ENCODE peak calls at places on chromosomes 7 and 10, in five cellular contexts. H is HEK293T; Y is head of caudate nucleus; M is effector CD4-positive, alpha-beta T cell; A is upper lobe of left lung. K is an unnamed sample.

GRCh38 chr7:148078126-148078525 is 512.4 kb upstream of the C7orf33 start:
- DNase-seq in H (no peak), Y (no peak), M (no peak), A (no peak), K (no peak)

GRCh38 chr10:44968887-44969400 is 9.3 kb downstream of the RASSF4 start:
- DNase-seq in H (no peak), Y (no peak), M (no peak), A (no peak), K (no peak)

GRCh38 chr7:3552499-3552898 is 251.4 kb downstream of the SDK1 start:
- DNase-seq in H (no peak), Y (no peak), M (no peak), A (no peak), K (no peak)

GRCh38 chr7:50207682-50208255 is 96.7 kb upstream of the IKZF1 start:
- DNase-seq in H (no peak), Y (no peak), M (no peak), A (peak; percentile 73), K (no peak)

GRCh38 chr7:158881731-158882130 is 25.4 kb downstream of the DYNC2I1 start:
- DNase-seq in H (no peak), Y (no peak), M (no peak), A (no peak), K (no peak)

GRCh38 chr7:46360255-46360654 is 439.2 kb upstream of the IGFBP3 start:
- DNase-seq in H (no peak), Y (no peak), M (no peak), A (no peak), K (no peak)

GRCh38 chr7:66554326-66554725 is 74.4 kb upstream of the KCTD7 start:
- DNase-seq in H (no peak), Y (no peak), M (no peak), A (no peak), K (no peak)

GRCh38 chr10:22649390-22649841 is 65.0 kb downstream of the PIP4K2A start:
- DNase-seq in H (no peak), Y (no peak), M (no peak), A (no peak), K (no peak)

GRCh38 chr10:96073722-96074121 is 30.3 kb downstream of the CCNJ start:
- DNase-seq in H (no peak), Y (no peak), M (no peak), A (no peak), K (no peak)

GRCh38 chr10:126160971-126161630 is 227.2 kb downstream of the ADAM12 start:
- DNase-seq in H (peak; percentile 68), Y (no peak), M (no peak), A (no peak), K (no peak)

GRCh38 chr7:80806653-80807052 is 112.2 kb downstream of the SEMA3C start:
- DNase-seq in H (no peak), Y (no peak), M (no peak), A (no peak), K (no peak)

GRCh38 chr7:77799078-77799964 is 748 bp downstream of the PHTF2 start:
- DNase-seq in H (peak; percentile 40), Y (no peak), M (peak; percentile 9), A (peak; percentile 27), K (peak; percentile 83)

GRCh38 chr10:77456414-77456813 is 181.2 kb downstream of the KCNMA1 start:
- DNase-seq in H (no peak), Y (no peak), M (no peak), A (no peak), K (no peak)

GRCh38 chr10:529831-530230 is 159.6 kb downstream of the DIP2C start:
- DNase-seq in H (no peak), Y (peak; percentile 30), M (no peak), A (peak; percentile 21), K (no peak)

GRCh38 chr10:22345301-22346086 is at the start of gene SPAG6:
- DNase-seq in H (no peak), Y (peak; percentile 57), M (no peak), A (peak; percentile 76), K (peak; percentile 76)

GRCh38 chr10:13708256-13708990 is 121.7 kb downstream of the PRPF18 start:
- DNase-seq in H (no peak), Y (no peak), M (no peak), A (no peak), K (no peak)

GRCh38 chr10:17290226-17290625 is 62.2 kb downstream of the VIM start:
- DNase-seq in H (peak; percentile 31), Y (no peak), M (no peak), A (no peak), K (no peak)

GRCh38 chr10:98425511-98426352 is 10.8 kb upstream of the PYROXD2 start:
- DNase-seq in H (peak; percentile 78), Y (peak; percentile 33), M (no peak), A (no peak), K (no peak)

GRCh38 chr7:80037689-80038088 is 96.9 kb upstream of the GNAI1 start:
- DNase-seq in H (no peak), Y (no peak), M (no peak), A (no peak), K (no peak)

GRCh38 chr10:101402711-101403110 is 48.7 kb downstream of the BTRC start:
- DNase-seq in H (no peak), Y (no peak), M (no peak), A (no peak), K (no peak)

GRCh38 chr7:88546808-88547207 is 212.7 kb upstream of the ZNF804B start:
- DNase-seq in H (peak; percentile 57), Y (no peak), M (peak; percentile 6), A (no peak), K (no peak)

GRCh38 chr7:26705567-26705966 is 158.8 kb downstream of the SKAP2 start:
- DNase-seq in H (no peak), Y (no peak), M (no peak), A (no peak), K (no peak)

GRCh38 chr7:139799586-139799985 is 21.8 kb upstream of the HIPK2 start:
- DNase-seq in H (no peak), Y (no peak), M (no peak), A (no peak), K (no peak)

GRCh38 chr7:150818971-150819370 is 18.4 kb downstream of the TMEM176A start:
- DNase-seq in H (no peak), Y (no peak), M (no peak), A (no peak), K (no peak)

GRCh38 chr10:98259606-98260319 is 8.2 kb downstream of the LOXL4 start:
- DNase-seq in H (no peak), Y (peak; percentile 53), M (no peak), A (no peak), K (no peak)

GRCh38 chr10:52229271-52229931 is 84.7 kb upstream of the DKK1 start:
- DNase-seq in H (no peak), Y (no peak), M (no peak), A (no peak), K (no peak)

GRCh38 chr10:131195116-131195515 is 116.4 kb downstream of the TCERG1L start:
- DNase-seq in H (no peak), Y (peak; percentile 3), M (no peak), A (peak; percentile 14), K (peak; percentile 23)

K was measured in suprapubic skin.